ENCODE peak calls at places on chromosome 6, in five cellular contexts. K is pancreas; I is CD8-positive, alpha-beta memory T cell; W is right lobe of liver; N is neuronal stem cell. U is an unnamed sample. For H3K4me1, the result is how much of the 10 kb centered on the place peaks cover.

GRCh38 chr6:73309534-73309783 is 44.6 kb downstream of the DPPA5 start:
- DNase-seq in K (no peak), W (no peak), N (no peak), I (peak), U (no peak)

GRCh38 chr6:30889921-30890645 is 5.8 kb downstream of the DDR1 start:
- DNase-seq in N (no peak), I (no peak), K (no peak), W (no peak), U (no peak)

GRCh38 chr6:149024361-149024760 is 277.5 kb downstream of the UST start:
- DNase-seq in W (no peak), I (no peak), K (no peak), N (no peak), U (no peak)

GRCh38 chr6:1591243-1591642 is 18.5 kb upstream of the FOXC1 start:
- DNase-seq in W (no peak), N (no peak), I (no peak), K (no peak), U (no peak)

GRCh38 chr6:43334466-43335095 is 26.0 kb upstream of the CRIP3 start:
- DNase-seq in K (no peak), I (no peak), N (peak), W (no peak), U (no peak)

GRCh38 chr6:22383016-22383415 is 86.2 kb upstream of the PRL start:
- DNase-seq in K (no peak), W (no peak), I (no peak), N (no peak), U (no peak)

GRCh38 chr6:2467929-2468600 is 222.7 kb upstream of the GMDS start:
- DNase-seq in I (no peak), K (no peak), W (no peak), N (no peak), U (no peak)

GRCh38 chr6:610882-611281 is 46.0 kb downstream of the HUS1B start:
- DNase-seq in K (no peak), W (no peak), N (no peak), I (no peak), U (no peak)

GRCh38 chr6:14107000-14107399 is 10.6 kb upstream of the CD83 start:
- DNase-seq in W (no peak), K (no peak), I (no peak), N (no peak), U (no peak)

GRCh38 chr6:44254957-44255808 is 2.1 kb downstream of the SLC35B2 start:
- DNase-seq in N (no peak), I (no peak), K (no peak), W (peak), U (no peak)

GRCh38 chr6:36519352-36519751 is 27.9 kb downstream of the STK38 start:
- DNase-seq in W (no peak), K (no peak), I (no peak), N (no peak), U (no peak)

GRCh38 chr6:37324131-37325033 is 29.4 kb upstream of the RNF8 start:
- DNase-seq in K (no peak), N (no peak), W (no peak), I (no peak), U (no peak)

GRCh38 chr6:97094376-97094775 is 169.8 kb downstream of the KLHL32 start:
- DNase-seq in N (no peak), I (no peak), W (no peak), K (no peak), U (no peak)

GRCh38 chr6:14499804-14500203 is 382.2 kb downstream of the CD83 start:
- DNase-seq in K (no peak), W (no peak), N (no peak), I (no peak), U (no peak)

GRCh38 chr6:26351544-26351953 is 13.4 kb upstream of the BTN3A2 start:
- DNase-seq in N (no peak), W (no peak), I (no peak), K (no peak), U (no peak)

GRCh38 chr6:52731719-52732118 is 31.6 kb downstream of the GSTA2 start:
- DNase-seq in W (no peak), I (no peak), K (no peak), N (no peak), U (no peak)

GRCh38 chr6:131197716-131198115 is 62.4 kb downstream of the AKAP7 start:
- DNase-seq in K (no peak), N (no peak), I (peak), W (no peak), U (no peak)

GRCh38 chr6:45422541-45423110 is 44.9 kb upstream of the SUPT3H start:
- DNase-seq in K (peak), W (peak), N (peak), I (peak), U (peak)

GRCh38 chr6:22519237-22519636 is 50.1 kb upstream of the HDGFL1 start:
- DNase-seq in I (no peak), W (no peak), N (no peak), K (no peak), U (no peak)

GRCh38 chr6:129492260-129492659 is 217.7 kb downstream of the ARHGAP18 start:
- DNase-seq in K (no peak), I (no peak), W (no peak), N (no peak), U (no peak)

GRCh38 chr6:14337157-14337556 is 219.6 kb downstream of the CD83 start:
- DNase-seq in N (no peak), K (no peak), W (no peak), I (no peak), U (no peak)

GRCh38 chr6:144158133-144158532 is 7.8 kb downstream of the STX11 start:
- DNase-seq in K (no peak), I (no peak), W (peak), N (no peak), U (peak)

GRCh38 chr6:43331876-43332275 is 23.2 kb upstream of the CRIP3 start:
- DNase-seq in I (no peak), N (no peak), W (no peak), K (no peak), U (no peak)

GRCh38 chr6:31922942-31923341 is 4.6 kb upstream of the C2 start:
- DNase-seq in N (no peak), W (peak), I (no peak), K (no peak), U (peak)

GRCh38 chr6:31928672-31928939 is 1.1 kb downstream of the C2 start:
- DNase-seq in N (no peak), W (no peak), K (no peak), I (no peak), U (no peak)

GRCh38 chr6:31930962-31931361 is 3.4 kb downstream of the C2 start:
- DNase-seq in K (no peak), N (no peak), I (no peak), W (no peak), U (no peak)

GRCh38 chr6:31927242-31927867 is at the start of gene C2:
- DNase-seq in I (no peak), K (no peak), N (no peak), W (peak), U (no peak)

DNA sequence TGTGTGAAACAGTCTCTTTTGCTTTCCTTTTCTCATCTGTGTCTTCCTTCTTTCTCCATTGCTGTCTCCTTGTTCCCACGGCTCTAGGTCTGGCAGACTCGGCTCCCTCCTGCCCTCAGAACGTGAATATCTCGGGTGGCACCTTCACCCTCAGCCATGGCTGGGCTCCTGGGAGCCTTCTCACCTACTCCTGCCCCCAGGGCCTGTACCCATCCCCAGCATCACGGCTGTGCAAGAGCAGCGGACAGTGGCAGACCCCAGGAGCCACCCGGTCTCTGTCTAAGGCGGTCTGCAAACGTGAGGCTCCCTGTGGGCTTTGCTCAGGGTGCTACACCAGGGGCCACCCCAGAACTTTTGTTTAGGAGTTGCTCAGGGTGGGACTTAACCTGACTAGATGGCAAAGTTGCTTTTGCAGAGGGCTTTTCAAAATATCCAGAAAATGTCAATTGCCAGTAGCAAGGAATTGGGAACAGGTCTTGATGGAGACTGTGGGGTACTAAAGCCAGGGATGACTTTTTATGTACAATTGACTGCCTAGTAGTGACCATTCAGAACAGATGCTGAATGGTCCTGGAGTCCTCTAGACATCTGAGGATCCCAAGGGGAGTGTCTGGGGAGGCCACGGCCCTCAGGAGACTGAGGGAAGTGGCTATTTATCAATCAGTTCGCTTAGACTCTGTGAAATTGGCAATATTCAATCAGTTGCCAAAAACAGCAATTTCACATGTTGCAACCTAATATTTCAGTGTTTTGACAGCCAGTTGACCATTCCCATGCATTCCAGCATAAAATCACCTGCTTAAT is 553 bp downstream of the C2 start:
- DNase-seq in I (no peak), W (no peak), N (no peak), K (no peak), U (no peak)
- H3K27ac ChIP-seq in I (no peak), W (peak), N (no peak), K (no peak), U (no peak)

GRCh38 chr6:41733349-41733706 is 2.1 kb downstream of the TFEB start:
- DNase-seq in N (no peak), W (no peak), K (no peak), I (no peak), U (no peak)
- H3K4me1 ChIP-seq in N (under half), W (under half), K (under half), I (under half), U (half or more)

DNA sequence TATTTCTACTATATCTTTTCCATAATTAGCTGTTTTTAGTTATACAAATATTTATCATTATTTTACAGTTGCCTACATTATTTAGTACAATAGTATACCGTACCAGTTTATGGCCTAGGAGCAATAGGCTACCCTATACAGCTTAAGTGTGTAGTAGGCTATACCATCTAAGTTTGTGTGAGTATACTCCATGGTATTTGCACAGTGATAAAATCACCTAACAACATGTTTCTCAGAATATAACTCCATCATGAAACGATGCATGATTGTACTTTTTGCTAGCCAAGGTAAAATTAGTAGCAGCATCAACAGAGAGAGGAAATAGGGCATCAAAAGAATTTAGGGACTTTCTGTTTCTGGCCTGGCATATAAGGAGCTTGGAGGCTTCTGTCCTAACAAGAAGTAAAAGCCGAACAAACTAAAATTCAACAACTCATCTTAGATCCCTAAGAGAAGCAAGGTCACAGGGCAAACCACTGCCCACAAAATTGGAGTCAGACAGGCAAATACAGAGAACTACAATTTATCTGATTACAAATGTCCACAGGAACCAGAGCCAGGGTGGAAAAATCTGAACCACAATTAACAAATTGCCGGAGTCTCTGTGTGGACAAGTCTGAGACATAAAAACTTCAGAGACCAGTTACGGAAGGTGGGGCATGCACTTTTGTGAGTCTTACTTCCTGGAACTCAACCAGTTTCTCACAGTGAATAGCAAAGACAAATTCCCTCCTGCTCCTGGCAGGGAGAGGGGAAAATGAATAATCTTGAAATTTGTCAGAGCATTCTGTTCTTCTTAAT is 671.4 kb downstream of the RFPL4B start:
- DNase-seq in N (no peak), I (no peak), W (no peak), K (no peak), U (peak)
- H3K27ac ChIP-seq in N (no peak), I (no peak), W (no peak), K (no peak), U (peak)

GRCh38 chr6:111843347-111844147 is 29.7 kb downstream of the FYN start:
- DNase-seq in N (no peak), W (no peak), I (peak), K (no peak), U (peak)
- H3K4me1 ChIP-seq in N (half or more), W (under half), I (half or more), K (under half), U (half or more)

DNA sequence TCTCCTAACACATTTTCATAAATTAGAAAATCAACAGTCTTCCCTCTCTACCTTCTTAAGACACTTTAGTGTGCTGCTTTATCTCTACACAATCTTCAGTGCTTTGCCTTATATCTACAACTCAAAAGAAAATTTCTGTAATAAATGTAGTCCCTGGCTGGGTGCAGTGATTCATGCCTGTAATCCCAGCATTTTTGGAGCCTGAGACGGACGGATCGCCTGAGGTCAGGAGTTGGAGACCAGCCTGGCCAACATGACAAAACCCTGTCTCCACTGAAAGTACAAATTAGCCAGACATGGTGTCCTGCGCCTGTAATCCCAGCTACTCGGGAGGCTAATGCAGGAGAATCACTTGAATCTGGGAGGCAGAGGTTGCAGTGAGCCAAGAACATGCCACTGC is 9.7 kb upstream of the EDN1 start:
- DNase-seq in N (no peak), W (no peak), K (no peak), I (no peak), U (no peak)
- H3K27ac ChIP-seq in N (no peak), W (no peak), K (no peak), I (no peak), U (no peak)

U was measured in thyroid gland.